ENCODE peak calls at places on chromosomes 12 and 14, in ten cellular contexts. B is Karpas-422, L is H9, C is neural progenitor cell, D is heart right ventricle, V is right lobe of liver, F is right cardiac atrium, I is colonic mucosa, T is pancreas, A is OCI-LY7. X is an unnamed sample. For H3K4me1, the result is how much of the 10 kb centered on the place peaks cover.

GRCh38 chr12:6871052-6871957 is 1.8 kb downstream of the SPSB2 start:
- DNase-seq in D (no peak), I (peak), L (peak), A (peak), T (no peak), C (peak), V (peak), B (peak), F (no peak), X (no peak)

GRCh38 chr12:52050116-52050770 is 999 bp upstream of the NR4A1 start:
- DNase-seq in C (no peak), D (no peak), A (peak), V (no peak), L (peak), I (peak), B (peak), F (peak), T (peak), X (no peak)

GRCh38 chr14:89641495-89642162 is 224.6 kb upstream of the FOXN3 start:
- DNase-seq in A (no peak), V (no peak), T (no peak), D (no peak), B (no peak), C (no peak), F (no peak), L (no peak), I (no peak), X (no peak)

GRCh38 chr14:98904677-98905076 is 367.3 kb downstream of the BCL11B start:
- DNase-seq in D (no peak), A (no peak), B (no peak), C (no peak), L (no peak), F (no peak), I (no peak), T (no peak), V (no peak), X (no peak)

GRCh38 chr14:32883189-32883588 is 55.5 kb upstream of the NPAS3 start:
- DNase-seq in T (no peak), B (no peak), A (no peak), L (no peak), C (no peak), V (no peak), F (no peak), I (no peak), D (no peak), X (no peak)

GRCh38 chr12:104632724-104633181 is 176.0 kb downstream of the CHST11 start:
- DNase-seq in C (no peak), I (no peak), F (no peak), T (no peak), V (no peak), D (no peak), A (no peak), B (no peak), L (no peak), X (no peak)

GRCh38 chr12:129570796-129571400 is 332.9 kb downstream of the TMEM132D start:
- DNase-seq in T (no peak), C (no peak), D (no peak), A (no peak), F (no peak), I (no peak), B (no peak), V (no peak), L (no peak), X (no peak)

GRCh38 chr12:14612895-14613294 is 45.2 kb upstream of the PLBD1 start:
- DNase-seq in B (no peak), A (peak), T (no peak), L (no peak), V (no peak), I (no peak), C (no peak), F (no peak), D (no peak), X (no peak)

GRCh38 chr14:30389134-30389900 is 169.6 kb upstream of the G2E3 start:
- DNase-seq in C (no peak), A (no peak), L (no peak), T (peak), V (no peak), D (peak), B (no peak), F (peak), I (no peak), X (no peak)

GRCh38 chr14:64763801-64764511 is 59.7 kb downstream of the PLEKHG3 start:
- DNase-seq in F (no peak), A (no peak), V (peak), L (no peak), I (no peak), T (no peak), D (no peak), C (peak), B (peak), X (no peak)

GRCh38 chr12:41190360-41190759 is 2.2 kb downstream of the PDZRN4 start:
- DNase-seq in I (no peak), F (peak), L (peak), C (peak), V (no peak), T (no peak), B (peak), A (no peak), D (no peak), X (no peak)

GRCh38 chr12:132170094-132170636 is 25.9 kb downstream of the NOC4L start:
- DNase-seq in B (no peak), A (no peak), D (peak), T (no peak), F (peak), L (no peak), V (peak), C (no peak), I (no peak), X (no peak)

GRCh38 chr12:51218607-51219161 is 822 bp upstream of the POU6F1 start:
- DNase-seq in B (no peak), V (no peak), C (peak), A (no peak), I (peak), F (no peak), D (no peak), T (peak), L (peak), X (no peak)

GRCh38 chr12:120013659-120014380 is 24.8 kb downstream of the BICDL1 start:
- DNase-seq in F (no peak), C (no peak), B (no peak), A (no peak), I (no peak), D (no peak), V (no peak), T (no peak), L (no peak), X (no peak)

GRCh38 chr14:54207991-54208520 is 188.8 kb upstream of the CDKN3 start:
- DNase-seq in V (no peak), L (no peak), D (no peak), B (no peak), F (no peak), C (no peak), I (no peak), T (no peak), A (no peak), X (no peak)

GRCh38 chr14:22200977-22201605 is 387.9 kb downstream of the DAD1 start:
- DNase-seq in V (no peak), C (peak), T (no peak), A (peak), L (no peak), F (no peak), D (no peak), I (no peak), B (peak), X (no peak)

GRCh38 chr14:35539969-35540368 is 6.0 kb downstream of the INSM2 start:
- DNase-seq in I (no peak), C (no peak), F (no peak), B (no peak), D (no peak), V (no peak), T (no peak), A (no peak), L (no peak), X (no peak)

GRCh38 chr14:69870613-69871012 is 8.6 kb upstream of the SMOC1 start:
- DNase-seq in B (no peak), C (no peak), A (no peak), V (no peak), D (no peak), F (no peak), I (no peak), T (no peak), L (no peak), X (no peak)

GRCh38 chr12:120581998-120582397 is 796 bp upstream of the POP5 start:
- DNase-seq in C (no peak), L (no peak), F (no peak), I (no peak), A (no peak), B (no peak), D (no peak), V (no peak), T (no peak), X (no peak)

GRCh38 chr12:58541300-58541690 is 379.0 kb downstream of the LRIG3 start:
- DNase-seq in F (no peak), A (no peak), T (no peak), I (no peak), C (no peak), L (no peak), B (no peak), V (no peak), D (no peak), X (no peak)

GRCh38 chr14:60485600-60486251 is at the start of gene C14orf39:
- DNase-seq in L (peak), A (no peak), I (no peak), B (no peak), T (no peak), C (peak), D (no peak), F (no peak), V (no peak), X (no peak)

GRCh38 chr12:114012744-114013431 is 46.8 kb upstream of the RBM19 start:
- DNase-seq in A (no peak), I (no peak), B (no peak), F (no peak), T (no peak), C (no peak), V (no peak), D (no peak), L (no peak), X (no peak)

GRCh38 chr14:56423591-56423991 is 156.0 kb upstream of the TMEM260 start:
- DNase-seq in F (no peak), C (no peak), L (no peak), B (no peak), T (no peak), V (no peak), D (no peak), I (no peak), A (no peak), X (no peak)

GRCh38 chr14:77469041-77469440 is 11.1 kb downstream of the AHSA1 start:
- DNase-seq in D (no peak), T (no peak), V (no peak), B (no peak), C (no peak), I (no peak), F (no peak), L (no peak), A (no peak), X (no peak)

GRCh38 chr12:18998343-18999270 is 130.9 kb upstream of the PLEKHA5 start:
- DNase-seq in L (no peak), A (no peak), C (no peak), I (no peak), T (no peak), F (no peak), D (no peak), V (no peak), B (no peak), X (no peak)

GRCh38 chr14:24323341-24323740 is 11.5 kb downstream of the ADCY4 start:
- DNase-seq in B (no peak), D (no peak), L (no peak), F (no peak), V (no peak), I (no peak), A (no peak), T (no peak), C (no peak), X (no peak)

GRCh38 chr12:113980537-113981337 is 14.6 kb upstream of the RBM19 start:
- DNase-seq in D (no peak), V (no peak), T (peak), B (peak), F (peak), C (peak), I (no peak), L (peak), A (peak), X (no peak)

GRCh38 chr14:104724407-104724980 is 465 bp downstream of the ADSS1 start:
- DNase-seq in L (no peak), V (no peak), F (peak), I (peak), T (peak), A (no peak), D (peak), B (no peak), C (no peak), X (peak)

GRCh38 chr14:60090864-60091519 is 731 bp upstream of the PCNX4 start:
- DNase-seq in L (no peak), C (peak), T (peak), I (peak), F (peak), B (peak), D (peak), V (no peak), A (peak), X (peak)

GRCh38 chr14:96104469-96105057 is 65.4 kb downstream of the C14orf132 start:
- DNase-seq in I (peak), A (no peak), L (no peak), F (peak), C (no peak), B (peak), D (peak), V (peak), T (peak), X (peak)

GRCh38 chr12:52232233-52232915 is 669 bp upstream of the KRT7 start:
- DNase-seq in D (no peak), I (no peak), V (no peak), A (no peak), F (no peak), T (no peak), L (no peak), B (no peak), C (peak), X (no peak)

GRCh38 chr14:50947446-50947845 is 3.2 kb upstream of the PYGL start:
- DNase-seq in T (no peak), F (no peak), D (no peak), C (no peak), A (no peak), I (no peak), B (no peak), L (no peak), V (no peak), X (no peak)

GRCh38 chr12:129310346-129310745 is 457.1 kb downstream of the GLT1D1 start:
- DNase-seq in I (no peak), T (no peak), C (no peak), F (no peak), D (no peak), V (no peak), A (no peak), L (no peak), B (no peak), X (no peak)

GRCh38 chr12:47799357-47799955 is 20.2 kb downstream of the HDAC7 start:
- DNase-seq in I (no peak), D (peak), T (no peak), L (no peak), A (no peak), C (peak), F (peak), B (no peak), V (no peak), X (no peak)

GRCh38 chr14:103133213-103134140 is 10.2 kb downstream of the TNFAIP2 start:
- DNase-seq in V (peak), C (no peak), B (no peak), A (no peak), F (no peak), T (peak), D (no peak), L (no peak), I (no peak), X (no peak)

GRCh38 chr12:1830981-1831930 is 10.9 kb downstream of the LRTM2 start:
- DNase-seq in C (peak), B (no peak), F (peak), I (no peak), T (peak), V (peak), D (peak), L (peak), A (no peak), X (no peak)

GRCh38 chr14:35558680-35559079 is 24.7 kb downstream of the INSM2 start:
- DNase-seq in V (no peak), T (no peak), C (peak), D (no peak), B (no peak), L (no peak), A (no peak), F (no peak), I (no peak), X (no peak)

GRCh38 chr14:72613196-72613974 is 280.5 kb downstream of the DPF3 start:
- DNase-seq in B (no peak), T (peak), C (no peak), V (peak), L (peak), I (peak), A (no peak), D (peak), F (peak), X (peak)

GRCh38 chr12:97426485-97427116 is 36.0 kb upstream of the RMST start:
- DNase-seq in I (no peak), C (no peak), V (no peak), D (no peak), T (no peak), L (peak), B (no peak), F (no peak), A (no peak), X (no peak)
- H3K4me1 ChIP-seq in I (under half), C (under half), V (under half), D (under half), T (under half), L (under half), B (under half), F (under half), A (under half), X (under half)

GRCh38 chr14:49942090-49942489 is 49.2 kb downstream of the ARF6 start:
- DNase-seq in A (no peak), T (no peak), I (no peak), L (no peak), V (no peak), D (no peak), B (no peak), C (no peak), F (no peak), X (no peak)
- H3K4me1 ChIP-seq in A (under half), T (under half), I (under half), L (under half), V (under half), D (under half), B (under half), C (under half), F (under half), X (under half)

DNA sequence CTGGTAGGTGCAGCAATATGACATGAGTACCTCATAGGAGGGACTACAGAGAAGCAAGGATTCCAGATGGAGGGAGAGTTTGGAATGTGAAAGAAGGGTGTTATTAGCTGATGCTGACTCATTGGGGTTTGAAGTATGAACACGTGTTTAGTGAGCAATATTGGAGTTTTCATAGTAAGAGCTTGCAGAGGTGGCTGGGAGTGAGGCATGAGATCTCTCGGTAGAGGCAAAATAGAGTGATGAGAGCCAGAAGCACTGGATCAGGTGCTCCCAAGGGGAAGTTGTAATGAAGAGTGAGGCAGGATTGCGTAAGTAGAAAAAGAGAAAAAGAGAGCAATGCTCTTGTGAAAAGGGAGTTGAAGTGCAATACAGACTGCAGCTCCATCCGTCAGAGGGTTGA is 42.1 kb downstream of the MGST1 start:
- DNase-seq in C (no peak), T (no peak), V (no peak), B (no peak), A (no peak), D (no peak), F (no peak), I (no peak), L (no peak), X (no peak)
- H3K4me1 ChIP-seq in C (under half), T (under half), V (under half), B (under half), A (under half), D (under half), F (under half), I (under half), L (under half), X (under half)

GRCh38 chr12:56522486-56523193 is 1.0 kb downstream of the RBMS2 start:
- DNase-seq in I (no peak), V (no peak), T (no peak), B (no peak), F (no peak), D (no peak), C (peak), A (no peak), L (no peak), X (no peak)
- H3K4me1 ChIP-seq in I (under half), V (under half), T (under half), B (under half), F (under half), D (half or more), C (under half), A (under half), L (under half), X (under half)

DNA sequence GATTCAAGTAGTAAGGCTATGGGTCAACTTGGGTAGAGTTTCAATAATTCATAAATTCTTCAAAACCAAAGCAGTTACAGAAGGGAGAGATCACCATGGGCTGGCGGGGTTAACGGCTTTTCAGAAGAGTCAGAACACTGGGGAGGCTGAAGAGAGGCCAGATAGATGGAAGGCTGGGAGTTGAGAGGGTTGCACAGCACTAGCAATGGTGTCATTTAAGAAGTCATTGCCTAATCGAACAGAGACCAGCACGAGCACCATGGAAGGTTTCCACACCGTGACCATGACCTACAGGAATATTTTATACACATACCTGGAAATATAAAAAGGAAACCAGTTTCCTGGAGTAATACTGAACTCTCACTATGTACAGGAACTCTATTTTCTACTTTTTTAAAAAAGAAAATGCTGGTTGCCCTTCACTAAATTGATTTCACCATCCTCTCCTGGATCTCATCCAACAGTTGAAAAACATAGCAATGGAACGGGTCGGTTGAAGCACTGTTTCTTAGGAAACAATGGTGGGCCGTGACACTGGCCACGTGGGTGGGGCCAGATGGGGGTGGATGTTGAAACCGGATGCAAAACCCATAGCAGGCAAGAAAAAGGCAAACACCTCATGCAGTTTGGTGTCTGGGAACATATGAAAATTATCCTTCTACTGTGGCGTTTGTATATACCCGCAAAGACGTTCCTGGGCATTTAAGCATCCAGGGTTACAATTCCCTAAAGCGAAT is 38.0 kb upstream of the RIN3 start:
- DNase-seq in A (no peak), V (no peak), B (no peak), C (no peak), T (no peak), L (no peak), I (no peak), F (peak), D (peak), X (no peak)
- H3K4me1 ChIP-seq in A (under half), V (under half), B (under half), C (under half), T (under half), L (under half), I (under half), F (under half), D (under half), X (under half)